ENCODE peak calls at places on chromosomes 7 and 10, in eight cellular contexts. F, E, X, R, M, U, C and T are unnamed samples.

GRCh38 chr7:69429817-69430501 is 168.3 kb upstream of the AUTS2 start:
- DNase-seq in X (no peak), U (peak; percentile 23), M (peak; percentile 18), R (peak; percentile 46), F (peak; percentile 87), E (no peak), C (no peak), T (no peak)

GRCh38 chr7:121755818-121756501 is 117.0 kb upstream of the PTPRZ1 start:
- DNase-seq in C (no peak), U (no peak), R (no peak), M (no peak), E (no peak), X (no peak), F (no peak), T (no peak)

GRCh38 chr7:36673703-36674102 is 50.6 kb downstream of the AOAH start:
- DNase-seq in X (peak; percentile 73), F (no peak), C (no peak), R (no peak), E (no peak), M (no peak), U (no peak), T (no peak)

GRCh38 chr7:155298288-155298833 is 683 bp downstream of the INSIG1 start:
- DNase-seq in X (no peak), C (no peak), U (no peak), E (no peak), M (no peak), R (no peak), F (no peak), T (no peak)

GRCh38 chr10:14403359-14403758 is 72.6 kb upstream of the FRMD4A start:
- DNase-seq in R (no peak), U (no peak), M (no peak), C (no peak), F (no peak), E (no peak), X (no peak), T (no peak)

GRCh38 chr10:55374060-55374459 is 573.0 kb upstream of the PCDH15 start:
- DNase-seq in M (no peak), X (no peak), E (no peak), F (no peak), R (no peak), C (no peak), U (no peak), T (no peak)

GRCh38 chr7:87599336-87599735 is 1.3 kb downstream of the ABCB1 start:
- DNase-seq in M (no peak), R (peak; percentile 93), C (peak; percentile 50), U (peak; percentile 54), F (no peak), E (peak; percentile 16), X (no peak), T (peak; percentile 8)

GRCh38 chr7:39465055-39465929 is 100.9 kb upstream of the YAE1 start:
- DNase-seq in M (no peak), E (peak; percentile 55), F (peak; percentile 28), U (no peak), R (peak; percentile 74), C (peak; percentile 27), X (peak; percentile 39), T (no peak)

GRCh38 chr7:149776305-149776704 is 2.9 kb upstream of the ZNF467 start:
- DNase-seq in M (peak; percentile 33), E (no peak), X (no peak), C (no peak), U (peak; percentile 86), F (peak; percentile 52), R (peak; percentile 65), T (no peak)

GRCh38 chr10:62794306-62794705 is 10.2 kb upstream of the ADO start:
- DNase-seq in M (no peak), E (no peak), R (no peak), F (no peak), X (peak; percentile 3), U (no peak), C (no peak), T (no peak)

GRCh38 chr7:47326220-47326619 is 255.7 kb downstream of the TNS3 start:
- DNase-seq in M (no peak), C (no peak), F (no peak), U (no peak), R (no peak), E (peak; percentile 23), X (peak; percentile 79), T (no peak)

GRCh38 chr7:138032775-138033174 is 30.9 kb upstream of the CREB3L2 start:
- DNase-seq in F (no peak), X (no peak), C (no peak), M (no peak), U (no peak), E (no peak), R (no peak), T (no peak)

GRCh38 chr7:139618482-139619366 is 95.2 kb downstream of the CLEC2L start:
- DNase-seq in M (no peak), X (peak; percentile 26), E (peak; percentile 33), R (no peak), C (peak; percentile 56), F (peak; percentile 43), U (peak; percentile 53), T (no peak)

GRCh38 chr10:73893386-73893785 is 17.5 kb upstream of the PLAU start:
- DNase-seq in R (no peak), X (no peak), U (no peak), C (no peak), E (no peak), F (no peak), M (no peak), T (no peak)

GRCh38 chr10:73897693-73898092 is 13.2 kb upstream of the PLAU start:
- DNase-seq in U (no peak), F (no peak), E (no peak), C (no peak), R (no peak), X (no peak), M (no peak), T (no peak)

GRCh38 chr10:73891585-73891984 is 17.2 kb upstream of the CAMK2G start:
- DNase-seq in E (no peak), M (no peak), R (no peak), U (no peak), X (no peak), C (no peak), F (no peak), T (no peak)

GRCh38 chr10:73892314-73893080 is 18.1 kb upstream of the CAMK2G start:
- DNase-seq in E (peak; percentile 94), F (no peak), X (no peak), U (no peak), M (no peak), C (no peak), R (no peak), T (no peak)

DNA sequence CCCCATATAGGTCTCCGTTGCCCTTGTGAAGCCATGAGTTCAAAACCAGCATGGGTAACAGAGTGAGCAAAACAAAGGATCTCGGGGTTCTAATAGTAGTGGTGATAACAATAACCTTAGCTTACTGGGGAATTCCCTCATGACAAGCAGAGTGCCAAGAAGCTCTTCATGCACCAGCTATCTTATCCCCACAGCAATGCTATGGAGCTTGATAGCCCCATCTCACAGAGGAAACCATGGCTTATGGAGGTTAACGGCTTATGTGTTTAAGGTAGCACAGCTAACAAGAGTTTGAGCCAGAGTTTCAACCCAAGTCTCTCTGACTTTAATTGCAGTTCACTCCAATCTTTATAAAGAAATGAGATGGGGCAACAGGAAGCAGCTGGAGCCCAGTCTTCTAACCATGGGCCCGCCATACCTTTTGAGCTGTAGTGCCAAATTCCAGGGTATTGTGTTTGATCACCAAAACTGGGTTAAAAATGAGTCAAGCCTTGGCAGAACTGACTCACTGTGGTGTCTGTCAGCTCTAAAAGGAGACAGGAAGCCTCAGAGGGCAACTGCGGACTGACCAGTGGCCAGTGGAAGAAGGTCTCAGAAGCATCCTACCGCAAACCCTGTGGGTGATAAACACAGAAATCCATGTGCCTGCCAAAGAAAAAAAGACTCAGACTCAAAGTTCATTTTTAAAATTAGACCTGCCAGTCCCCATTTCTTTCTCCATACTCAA is 16.5 kb upstream of the PLAU start:
- DNase-seq in R (no peak), M (no peak), F (no peak), E (peak; percentile 84), C (no peak), X (peak; percentile 89), U (no peak), T (no peak)
- H3K27ac ChIP-seq in R (no peak overlapping the region), M (no peak overlapping the region), F (no peak overlapping the region), E (peak overlapping the region; percentile 78), C (no peak overlapping the region), X (peak overlapping the region; percentile 42), U (no peak overlapping the region), T (no peak overlapping the region)

DNA sequence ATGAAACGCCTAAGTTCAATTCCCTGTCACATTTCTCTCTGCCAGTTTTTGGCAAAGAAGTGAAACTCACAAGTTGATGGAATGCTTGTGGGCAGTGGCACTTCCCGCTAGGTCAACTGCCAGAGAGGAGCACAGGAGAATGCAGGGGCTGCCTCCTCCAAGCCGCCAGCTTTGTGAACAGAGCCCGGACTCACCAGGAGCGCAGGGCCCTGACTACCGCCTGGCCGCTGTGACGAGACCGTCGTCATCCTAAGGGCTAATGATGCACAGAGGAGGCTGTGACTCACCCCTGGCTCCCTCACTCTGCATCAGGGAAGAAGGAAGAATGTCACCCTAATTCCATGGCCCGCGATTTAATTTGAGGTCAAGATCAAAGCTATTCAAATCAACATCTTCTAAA is 123.9 kb downstream of the TAX1BP1 start:
- DNase-seq in F (no peak), X (no peak), R (no peak), E (peak; percentile 77), M (no peak), C (no peak), U (no peak), T (no peak)
- H3K36me3 ChIP-seq in F (no peaks in the 10 kb centered on the region), X (no peaks in the 10 kb centered on the region), R (no peaks in the 10 kb centered on the region), E (peaks cover 3% of the 10 kb centered on the region), M (no peaks in the 10 kb centered on the region), C (no peaks in the 10 kb centered on the region), U (no peaks in the 10 kb centered on the region), T (no peaks in the 10 kb centered on the region)

DNA sequence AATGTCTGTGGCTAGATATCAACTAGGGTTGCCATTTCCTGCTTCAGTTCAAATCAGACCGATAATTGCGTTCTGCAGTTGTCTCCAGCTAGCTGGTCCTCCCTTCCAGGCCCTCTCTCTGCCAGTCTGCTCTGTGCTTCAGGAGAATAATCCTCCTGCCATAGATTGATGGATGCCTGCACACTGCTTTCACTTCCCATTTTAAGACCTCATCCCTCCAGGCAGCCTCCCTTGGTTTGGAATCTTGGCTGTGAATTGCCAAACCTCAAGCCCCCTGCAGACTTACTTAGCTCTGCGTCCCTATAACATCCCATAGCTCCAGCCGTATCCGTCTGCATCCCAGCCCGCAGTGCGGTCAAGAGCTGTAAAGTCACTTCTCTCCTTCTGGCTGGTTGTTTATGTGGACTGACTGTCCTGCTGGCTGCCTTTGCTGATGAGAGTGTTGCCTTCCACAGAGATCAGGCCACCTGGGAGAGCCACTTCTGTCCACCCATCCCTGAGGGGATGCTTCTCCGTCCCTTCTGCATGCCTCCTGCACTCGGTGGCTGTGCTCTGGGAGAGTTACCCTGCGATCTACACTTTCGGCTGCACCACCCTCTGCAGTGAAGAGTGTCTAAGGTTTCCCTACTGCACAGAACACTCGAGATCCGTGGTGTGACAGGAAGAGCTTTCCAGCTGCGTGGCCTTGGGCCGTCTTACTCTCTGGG is 22.4 kb upstream of the KLF6 start:
- DNase-seq in R (no peak), E (no peak), C (no peak), U (no peak), X (no peak), F (no peak), M (no peak), T (no peak)
- H3K4me1 ChIP-seq in R (peaks cover 68% of the 10 kb centered on the region), E (peaks cover 77% of the 10 kb centered on the region), C (peaks cover 91% of the 10 kb centered on the region), U (peaks cover 32% of the 10 kb centered on the region), X (peaks cover 62% of the 10 kb centered on the region), F (peaks cover 11% of the 10 kb centered on the region), M (peaks cover 82% of the 10 kb centered on the region), T (peaks cover 82% of the 10 kb centered on the region)

DNA sequence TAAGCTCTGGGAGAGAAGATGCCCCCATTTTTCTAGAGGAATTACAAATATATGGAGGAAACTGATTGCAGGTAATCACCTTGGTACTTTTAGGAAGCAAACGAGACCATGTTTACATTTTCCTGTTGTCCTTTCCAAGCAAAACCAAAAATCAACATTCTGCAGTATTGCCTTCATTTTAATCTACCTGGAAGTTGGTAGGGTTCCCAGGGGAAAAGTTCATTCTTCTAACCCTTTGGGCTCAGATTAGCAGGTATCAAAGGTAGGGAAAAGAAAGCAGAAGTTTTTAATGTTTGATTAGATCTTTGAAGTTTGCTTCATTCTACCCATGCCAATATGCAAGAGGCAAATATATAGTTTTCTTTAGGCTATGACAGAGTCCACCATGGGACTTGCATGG is 28.7 kb upstream of the ASAH2 start:
- DNase-seq in F (no peak), U (no peak), R (no peak), X (no peak), C (no peak), E (no peak), M (no peak), T (no peak)
- H3K27ac ChIP-seq in F (no peak overlapping the region), U (no peak overlapping the region), R (no peak overlapping the region), X (no peak overlapping the region), C (no peak overlapping the region), E (no peak overlapping the region), M (no peak overlapping the region), T (no peak overlapping the region)